ENCODE peak calls at places on chromosome 14, in five cellular contexts. K is fibroblast of the aortic adventitia, D is adrenal gland, E is dorsolateral prefrontal cortex, I is astrocyte. O is an unnamed sample.

GRCh38 chr14:73743431-73743931 is 29.3 kb upstream of the PNMA1 start:
- DNase-seq in K (no peak), D (peak), E (no peak), I (no peak), O (no peak)

GRCh38 chr14:26187996-26188605 is 409.7 kb downstream of the NOVA1 start:
- DNase-seq in K (peak), D (no peak), E (no peak), I (no peak), O (no peak)

GRCh38 chr14:95418858-95419257 is 97.6 kb downstream of the SYNE3 start:
- DNase-seq in K (no peak), D (no peak), E (no peak), I (no peak), O (no peak)

GRCh38 chr14:68285421-68286179 is 466.0 kb downstream of the RAD51B start:
- DNase-seq in K (no peak), D (no peak), E (no peak), I (no peak), O (no peak)

GRCh38 chr14:30443368-30444007 is 115.5 kb upstream of the G2E3 start:
- DNase-seq in K (peak), D (no peak), E (no peak), I (peak), O (no peak)

GRCh38 chr14:73394317-73394716 is 64.0 kb downstream of the NUMB start:
- DNase-seq in K (no peak), D (no peak), E (no peak), I (no peak), O (no peak)

GRCh38 chr14:78154827-78155226 is 15.3 kb upstream of the NRXN3 start:
- DNase-seq in K (no peak), D (no peak), E (no peak), I (no peak), O (no peak)

GRCh38 chr14:73792476-73792875 is 59.2 kb upstream of the PTGR2 start:
- DNase-seq in K (no peak), D (no peak), E (no peak), I (no peak), O (no peak)

GRCh38 chr14:52961060-52961639 is 10.3 kb upstream of the FERMT2 start:
- DNase-seq in K (peak), D (peak), E (peak), I (peak), O (no peak)

GRCh38 chr14:55446127-55446736 is 5.8 kb upstream of the TBPL2 start:
- DNase-seq in K (peak), D (peak), E (peak), I (peak), O (peak)

GRCh38 chr14:68669101-68669500 is 123.8 kb downstream of the ZFP36L1 start:
- DNase-seq in K (no peak), D (no peak), E (no peak), I (no peak), O (no peak)

GRCh38 chr14:65496178-65496993 is 83.9 kb downstream of the FUT8 start:
- DNase-seq in K (peak), D (no peak), E (no peak), I (peak), O (no peak)

GRCh38 chr14:32980178-32980886 is 41.7 kb downstream of the NPAS3 start:
- DNase-seq in K (no peak), D (no peak), E (no peak), I (no peak), O (no peak)

GRCh38 chr14:52013984-52014600 is 24.7 kb downstream of the RTRAF start:
- DNase-seq in K (no peak), D (no peak), E (no peak), I (no peak), O (no peak)

GRCh38 chr14:25308244-25308643 is 258.3 kb upstream of the STXBP6 start:
- DNase-seq in K (no peak), D (no peak), E (no peak), I (no peak), O (no peak)

GRCh38 chr14:21057803-21058675 is at the start of gene RNASE8:
- DNase-seq in K (no peak), D (no peak), E (no peak), I (peak), O (no peak)

GRCh38 chr14:85531594-85532391 is 1.8 kb downstream of the FLRT2 start:
- DNase-seq in K (peak), D (peak), E (no peak), I (peak), O (no peak)

GRCh38 chr14:89466939-89467338 is 49.9 kb upstream of the FOXN3 start:
- DNase-seq in K (no peak), D (no peak), E (peak), I (no peak), O (no peak)

GRCh38 chr14:98803196-98803595 is 468.8 kb downstream of the BCL11B start:
- DNase-seq in K (no peak), D (no peak), E (no peak), I (no peak), O (no peak)

GRCh38 chr14:32201816-32202467 is at the start of gene RNU6-7:
- DNase-seq in K (peak), D (no peak), E (peak), I (peak), O (no peak)

GRCh38 chr14:37142835-37143499 is 29.4 kb downstream of the SLC25A21 start:
- DNase-seq in K (peak), D (no peak), E (no peak), I (peak), O (no peak)

GRCh38 chr14:22767323-22767589 is 768 bp downstream of the OXA1L start:
- DNase-seq in K (no peak), D (no peak), E (no peak), I (no peak), O (no peak)

GRCh38 chr14:104820669-104821228 is 19.8 kb downstream of the ZBTB42 start:
- DNase-seq in K (peak), D (peak), E (no peak), I (peak), O (no peak)

GRCh38 chr14:68564826-68565760 is 227.8 kb downstream of the ZFP36L1 start:
- DNase-seq in K (peak), D (peak), E (no peak), I (peak), O (no peak)

GRCh38 chr14:70130498-70130897 is 58.3 kb downstream of the SLC8A3 start:
- DNase-seq in K (no peak), D (no peak), E (no peak), I (no peak), O (no peak)

DNA sequence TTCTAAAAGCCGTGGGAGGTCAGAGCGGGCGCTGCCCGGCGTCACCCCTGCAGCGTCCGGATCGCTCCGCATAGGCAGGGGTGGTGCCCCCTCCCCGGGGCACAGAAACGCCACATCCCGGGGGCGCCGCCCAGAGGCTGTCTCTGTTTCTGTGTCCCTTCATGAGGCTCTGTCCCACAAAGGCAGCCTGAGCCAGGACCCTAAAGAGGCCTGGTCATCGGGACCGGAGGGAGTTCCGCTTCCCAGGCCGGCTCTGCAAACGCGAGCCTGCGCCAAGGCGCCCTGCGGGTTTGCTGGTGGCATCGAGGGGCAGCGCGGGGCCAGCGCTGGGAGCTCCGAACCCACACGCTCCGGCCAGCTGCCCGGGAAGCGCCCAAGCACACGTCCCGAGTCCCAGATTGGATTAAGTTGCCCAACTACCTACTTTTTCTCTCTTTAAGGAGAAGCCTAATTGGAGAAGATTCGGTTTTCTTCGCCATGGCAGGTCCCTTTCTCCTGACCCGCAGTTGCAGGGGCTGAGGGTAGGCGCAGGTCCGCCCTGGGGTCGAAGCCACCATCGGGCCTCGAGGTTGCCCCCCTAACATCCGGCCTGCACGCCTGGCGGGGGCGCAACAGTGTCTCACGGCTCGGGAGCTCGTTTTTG is 421.7 kb downstream of the VRK1 start:
- DNase-seq in K (no peak), D (peak), E (no peak), I (peak), O (no peak)
- TF ChIP-seq CTCF in K (no peak), D (no peak), E (no peak), I (no peak), O (no peak)

GRCh38 chr14:90815817-90816662 is at the start of gene TTC7B:
- DNase-seq in K (peak), D (peak), E (no peak), I (no peak), O (peak)
- TF ChIP-seq CTCF in K (peak), D (no peak), E (no peak), I (no peak), O (peak)

DNA sequence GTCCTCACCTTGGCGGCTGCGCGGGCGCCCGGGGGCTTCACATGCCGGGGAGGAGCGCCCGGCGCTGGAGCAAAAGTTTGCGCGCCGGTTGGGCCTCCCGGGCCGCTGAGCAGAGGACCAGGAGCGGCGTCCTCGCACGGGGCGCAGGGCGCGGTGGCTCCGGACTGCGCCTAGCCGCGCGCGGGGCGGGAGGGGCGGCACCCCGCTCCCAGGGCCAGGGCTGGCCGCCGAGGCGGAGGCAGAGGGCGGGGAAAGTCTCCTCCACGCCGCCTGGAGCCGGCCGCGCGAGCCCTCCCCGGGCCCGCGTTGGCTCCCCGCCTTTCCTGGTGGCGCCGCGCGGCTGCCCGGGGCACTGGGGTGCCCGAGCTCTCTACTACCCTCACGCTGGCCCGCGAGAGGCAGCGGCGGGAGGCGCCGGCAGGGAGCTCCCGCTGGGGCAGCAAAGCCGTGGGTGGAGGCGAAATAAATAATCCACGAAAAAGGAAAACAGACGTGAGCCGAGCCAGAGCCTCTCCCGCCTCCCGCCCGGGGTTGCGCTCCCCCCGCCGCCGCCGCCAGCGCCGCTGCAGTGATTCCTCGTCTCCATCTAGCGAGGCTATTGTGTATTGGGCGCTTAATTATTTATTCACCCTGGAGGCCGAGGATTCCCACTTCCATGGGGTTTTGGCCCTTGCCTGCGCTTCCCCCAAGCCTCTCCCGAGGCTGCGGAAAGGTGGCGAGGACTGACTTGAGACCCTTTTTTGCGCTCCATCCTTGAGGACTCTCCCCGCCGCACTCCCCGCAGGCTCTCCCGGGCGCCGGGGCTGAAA is 476 bp upstream of the PRIMA1 start:
- DNase-seq in K (no peak), D (no peak), E (peak), I (no peak), O (peak)
- TF ChIP-seq CTCF in K (no peak), D (no peak), E (peak), I (no peak), O (peak)

DNA sequence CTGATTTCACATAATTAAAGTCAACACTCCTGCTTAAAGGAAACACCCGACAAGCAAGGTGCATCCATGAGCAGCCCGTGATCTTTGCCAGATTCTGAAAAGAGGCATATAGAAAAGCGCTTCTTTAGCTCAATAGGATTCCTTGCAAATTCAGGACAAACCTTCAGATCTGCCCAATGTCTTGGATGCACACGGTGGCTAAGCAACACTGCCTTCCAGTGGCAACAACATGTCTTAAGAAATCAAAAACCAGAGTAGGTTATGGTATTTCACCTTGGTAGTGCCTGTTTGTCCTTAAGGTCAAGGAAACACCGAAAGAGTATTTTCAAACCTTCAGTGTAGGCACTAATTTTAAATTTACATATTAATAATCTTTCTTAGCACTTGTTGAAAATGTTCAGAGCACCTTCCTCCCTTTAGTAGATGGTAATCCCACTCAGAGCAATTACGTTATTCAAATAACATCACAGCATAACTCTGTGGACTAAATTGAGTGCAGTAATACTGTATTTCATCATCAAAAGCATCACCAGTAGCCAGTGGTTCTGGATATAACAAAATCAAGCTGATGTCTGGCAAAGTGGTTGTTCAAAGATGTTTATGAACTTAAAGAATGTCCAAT is 58.0 kb upstream of the CDKN3 start:
- DNase-seq in K (peak), D (no peak), E (no peak), I (peak), O (no peak)
- TF ChIP-seq CTCF in K (peak), D (no peak), E (peak), I (peak), O (peak)

GRCh38 chr14:34498684-34499412 is 36.8 kb upstream of the SPTSSA start:
- DNase-seq in K (peak), D (peak), E (no peak), I (peak), O (no peak)
- TF ChIP-seq CTCF in K (peak), D (peak), E (no peak), I (peak), O (peak)

GRCh38 chr14:76872796-76873432 is 46.7 kb downstream of the LRRC74A start:
- DNase-seq in K (peak), D (peak), E (peak), I (no peak), O (peak)

GRCh38 chr14:76874734-76875133 is 48.5 kb downstream of the LRRC74A start:
- DNase-seq in K (no peak), D (no peak), E (no peak), I (no peak), O (no peak)

GRCh38 chr14:76877871-76878270 is 51.7 kb downstream of the LRRC74A start:
- DNase-seq in K (no peak), D (no peak), E (no peak), I (no peak), O (no peak)

GRCh38 chr14:76880432-76880831 is 54.2 kb downstream of the LRRC74A start:
- DNase-seq in K (no peak), D (no peak), E (no peak), I (no peak), O (no peak)

DNA sequence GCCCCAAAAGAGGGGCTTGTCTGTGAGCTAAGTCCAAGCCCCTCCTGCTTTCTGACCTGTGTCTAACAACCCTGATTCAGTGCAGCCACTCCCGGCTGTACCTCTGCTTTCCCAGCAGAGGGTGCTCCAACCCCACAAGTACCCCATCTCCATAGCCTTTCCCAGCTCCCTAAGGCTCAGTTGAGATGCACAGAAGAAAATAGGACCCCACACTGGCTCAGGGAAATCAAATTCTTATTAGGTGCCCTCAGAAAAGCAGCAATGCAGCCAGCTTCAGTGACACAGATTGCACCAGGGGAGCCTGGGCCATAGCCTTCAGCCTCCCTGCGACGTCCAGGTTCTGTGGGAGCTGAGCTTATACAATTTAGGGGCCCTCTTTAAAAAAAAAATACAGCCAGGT is 49.9 kb downstream of the LRRC74A start:
- DNase-seq in K (peak), D (peak), E (peak), I (peak), O (peak)
- TF ChIP-seq CTCF in K (peak), D (peak), E (peak), I (peak), O (peak)

DNA sequence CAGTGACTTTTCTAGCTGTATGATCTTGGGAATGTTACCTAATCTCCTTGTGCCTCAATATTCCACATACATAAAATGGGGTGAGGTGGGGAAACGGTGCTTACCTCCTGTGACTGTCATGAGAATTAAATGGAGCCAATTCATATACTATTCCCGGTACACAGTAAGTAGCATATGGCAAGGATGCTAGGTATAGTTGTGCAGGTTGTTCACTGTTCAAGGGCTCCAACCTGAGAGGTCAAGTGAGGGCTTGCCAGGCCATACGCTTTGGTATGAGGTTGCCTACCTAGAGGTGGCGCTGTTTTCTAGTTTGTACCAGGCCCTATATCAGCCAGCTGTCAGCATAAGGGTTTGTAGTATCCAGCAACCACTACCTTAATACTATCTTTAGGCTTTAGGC is 3.6 kb upstream of the BATF start:
- DNase-seq in K (no peak), D (no peak), E (no peak), I (no peak), O (no peak)
- TF ChIP-seq CTCF in K (no peak), D (peak), E (no peak), I (no peak), O (peak)

DNA sequence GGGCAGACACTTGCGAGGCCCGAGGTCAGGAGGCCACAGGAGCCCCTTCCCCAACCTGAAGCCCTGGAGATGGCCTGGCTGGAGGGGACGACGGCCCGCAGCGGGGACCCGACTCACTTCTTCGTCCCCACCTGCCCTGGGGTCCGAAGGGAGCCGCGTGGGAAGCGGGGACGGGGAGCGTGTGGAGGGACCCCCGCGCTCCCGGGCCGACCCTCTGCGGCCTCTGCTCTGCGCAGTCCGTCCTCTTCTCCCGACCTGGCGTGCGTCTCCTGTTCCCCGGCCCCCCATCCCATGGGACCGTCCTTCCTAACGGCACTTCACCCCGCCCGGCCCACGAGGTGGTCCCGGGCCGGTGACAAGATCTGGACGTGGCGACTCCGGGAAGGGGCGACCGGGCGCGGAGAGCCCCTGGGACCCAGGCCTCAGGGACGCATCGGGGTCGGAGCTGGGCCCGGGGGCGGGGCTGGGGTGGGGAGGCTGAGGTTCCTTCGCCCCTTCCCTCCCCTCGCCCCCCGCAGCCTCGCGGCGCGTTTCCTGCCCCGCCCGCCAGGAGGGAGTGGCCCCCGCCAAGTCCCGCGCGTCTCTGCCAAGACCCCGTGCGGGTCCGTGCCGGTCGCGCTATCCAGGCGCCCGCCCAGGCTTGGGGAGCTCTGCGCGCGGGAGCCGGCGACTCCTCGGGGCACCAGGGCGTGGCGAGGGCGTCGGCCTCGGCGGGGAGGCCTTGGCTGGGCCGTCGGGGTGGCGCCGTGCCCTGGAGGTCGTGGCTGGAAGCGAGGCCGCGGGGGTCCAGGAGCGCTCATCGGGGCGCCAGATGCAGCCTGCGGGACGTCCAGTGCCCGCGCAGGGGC is 97.1 kb downstream of the TNFAIP2 start:
- DNase-seq in K (no peak), D (peak), E (no peak), I (no peak), O (no peak)
- TF ChIP-seq CTCF in K (no peak), D (no peak), E (no peak), I (no peak), O (no peak)

DNA sequence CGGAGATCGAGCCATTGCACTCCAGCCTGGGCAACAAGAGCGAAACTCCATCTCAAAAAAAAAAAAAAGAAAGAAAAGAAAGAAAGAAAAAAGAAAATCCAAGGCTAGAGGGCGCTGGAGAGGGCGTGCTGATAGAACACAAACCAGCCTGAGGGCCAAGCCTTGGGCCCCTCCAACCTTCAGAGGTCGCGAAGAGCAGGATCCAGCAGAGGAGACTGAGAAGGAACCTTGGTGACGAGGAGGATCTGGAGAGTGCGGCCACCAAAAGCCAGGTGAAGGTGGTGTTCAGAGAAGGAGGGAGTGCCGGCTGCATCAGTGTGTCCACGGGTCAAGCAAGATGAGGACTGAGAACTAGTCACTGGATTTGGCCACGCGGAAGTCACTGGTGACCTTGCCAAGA is 4.1 kb upstream of the DYNC1H1 start:
- DNase-seq in K (peak), D (no peak), E (no peak), I (no peak), O (no peak)
- TF ChIP-seq CTCF in K (peak), D (peak), E (no peak), I (peak), O (peak)

O was measured in D721Med.